ENCODE peak calls at places on chromosomes 2 and 18, in four cellular contexts. H, G, F and U are unnamed samples.

GRCh38 chr2:137118140-137118539 is 352.8 kb downstream of the THSD7B start:
- DNase-seq in G (no peak), H (no peak), F (no peak), U (no peak)

GRCh38 chr18:46528037-46528436 is 129.0 kb downstream of the LOXHD1 start:
- DNase-seq in H (no peak), F (no peak), G (no peak), U (no peak)

GRCh38 chr2:63218800-63219511 is 168.3 kb downstream of the OTX1 start:
- DNase-seq in G (no peak), H (no peak), F (no peak), U (no peak)

GRCh38 chr2:229160180-229160579 is 110.9 kb downstream of the PID1 start:
- DNase-seq in H (no peak), G (no peak), F (no peak), U (no peak)

GRCh38 chr2:18455256-18455862 is 105.1 kb downstream of the RDH14 start:
- DNase-seq in F (no peak), H (no peak), G (no peak), U (no peak)

GRCh38 chr2:28291811-28292455 is 100.7 kb upstream of the FOSL2 start:
- DNase-seq in H (no peak), G (no peak), F (no peak), U (no peak)

GRCh38 chr2:217757108-217757463 is 245.7 kb downstream of the TNS1 start:
- DNase-seq in F (no peak), G (no peak), H (no peak), U (no peak)

GRCh38 chr2:65456074-65456473 is 23.7 kb upstream of the SPRED2 start:
- DNase-seq in H (no peak), F (no peak), G (no peak), U (no peak)

GRCh38 chr2:13533524-13533922 is 816.8 kb downstream of the TRIB2 start:
- DNase-seq in H (no peak), G (no peak), F (no peak), U (no peak)

GRCh38 chr2:236193026-236193425 is 24.8 kb upstream of the GBX2 start:
- DNase-seq in F (no peak), G (no peak), H (no peak), U (no peak)

GRCh38 chr18:77105680-77106079 is 26.9 kb downstream of the MBP start:
- DNase-seq in G (no peak), H (no peak), F (no peak), U (no peak)

GRCh38 chr18:46622999-46623398 is 34.0 kb downstream of the LOXHD1 start:
- DNase-seq in H (peak), G (no peak), F (peak), U (no peak)

GRCh38 chr18:76347341-76347740 is 147.7 kb downstream of the ZNF516 start:
- DNase-seq in F (no peak), G (no peak), H (no peak), U (no peak)

GRCh38 chr2:239858179-239858578 is 167.0 kb downstream of the NDUFA10 start:
- DNase-seq in F (no peak), G (peak), H (no peak), U (peak)

GRCh38 chr2:170354855-170355649 is 177.1 kb downstream of the MYO3B start:
- DNase-seq in H (peak), G (no peak), F (no peak), U (no peak)

GRCh38 chr2:43611987-43612894 is 16.4 kb upstream of the THADA start:
- DNase-seq in G (peak), H (peak), F (peak), U (peak)

GRCh38 chr2:144776766-144777165 is 256.8 kb upstream of the ZEB2 start:
- DNase-seq in F (no peak), G (no peak), H (no peak), U (no peak)

GRCh38 chr2:235467586-235467985 is 26.3 kb upstream of the AGAP1 start:
- DNase-seq in F (peak), H (no peak), G (no peak), U (no peak)

GRCh38 chr2:54330226-54331094 is 74.4 kb upstream of the TSPYL6 start:
- DNase-seq in G (peak), F (peak), H (peak), U (peak)

GRCh38 chr18:3321133-3321812 is 59.3 kb downstream of the MYL12B start:
- DNase-seq in G (no peak), H (no peak), F (peak), U (no peak)

GRCh38 chr2:71923143-71923525 is 224.5 kb downstream of the CYP26B1 start:
- DNase-seq in H (no peak), G (no peak), F (no peak), U (no peak)

GRCh38 chr2:37558622-37559021 is 112.8 kb downstream of the CDC42EP3 start:
- DNase-seq in F (no peak), G (no peak), H (peak), U (no peak)

GRCh38 chr18:6614952-6615351 is 114.6 kb upstream of the ARHGAP28 start:
- DNase-seq in F (no peak), G (no peak), H (no peak), U (no peak)

GRCh38 chr2:26564121-26564520 is 77.0 kb downstream of the CIB4 start:
- DNase-seq in H (no peak), G (no peak), F (no peak), U (no peak)

GRCh38 chr2:199692489-199692888 is 158.5 kb downstream of the FTCDNL1 start:
- DNase-seq in G (no peak), H (no peak), F (no peak), U (peak)

GRCh38 chr2:64021578-64021977 is 2.4 kb upstream of the VPS54 start:
- DNase-seq in F (no peak), H (no peak), G (no peak), U (no peak)

GRCh38 chr2:240182001-240182400 is 41.5 kb upstream of the OTOS start:
- DNase-seq in G (no peak), H (no peak), F (no peak), U (no peak)

GRCh38 chr2:189129971-189130370 is 49.6 kb downstream of the COL5A2 start:
- DNase-seq in F (no peak), G (no peak), H (no peak), U (no peak)

GRCh38 chr2:109081374-109081773 is 47.6 kb upstream of the SH3RF3 start:
- DNase-seq in F (no peak), H (no peak), G (no peak), U (no peak)

GRCh38 chr2:45128580-45128997 is 119.3 kb upstream of the SIX2 start:
- DNase-seq in H (no peak), F (peak), G (no peak), U (peak)

GRCh38 chr2:184906160-184906559 is 307.8 kb downstream of the ZNF804A start:
- DNase-seq in H (no peak), G (no peak), F (no peak), U (no peak)

GRCh38 chr2:161796192-161796591 is 172.0 kb downstream of the SLC4A10 start:
- DNase-seq in G (no peak), H (no peak), F (peak), U (peak)

GRCh38 chr2:33521791-33522281 is 45.4 kb downstream of the RASGRP3 start:
- DNase-seq in H (no peak), F (no peak), G (no peak), U (no peak)

GRCh38 chr2:45394216-45394615 is 216.9 kb downstream of the SRBD1 start:
- DNase-seq in G (no peak), F (no peak), H (no peak), U (no peak)

GRCh38 chr2:206158563-206159345 is 490 bp downstream of the NDUFS1 start:
- DNase-seq in H (no peak), F (no peak), G (no peak), U (no peak)

GRCh38 chr18:77132369-77133050 is at the start of gene MBP:
- DNase-seq in G (peak), F (peak), H (no peak), U (peak)

GRCh38 chr18:3793545-3793944 is 343.6 kb downstream of the TGIF1 start:
- DNase-seq in H (no peak), G (no peak), F (no peak), U (no peak)

GRCh38 chr18:22658318-22658717 is 240.6 kb upstream of the CTAGE1 start:
- DNase-seq in H (no peak), F (no peak), G (no peak), U (no peak)

GRCh38 chr2:161946489-161947107 is 127.4 kb downstream of the DPP4 start:
- DNase-seq in G (peak), H (no peak), F (peak), U (no peak)